ENCODE peak calls at places on chromosomes 11 and 22, in six cellular contexts. K is psoas muscle, N is brain microvascular endothelial cell, Y is dorsolateral prefrontal cortex, F is coronary artery, R is uterus. Z is an unnamed sample.

GRCh38 chr22:29816128-29816527 is 21.9 kb downstream of the ASCC2 start:
- DNase-seq in K (peak), N (no peak), Y (no peak), F (no peak), R (no peak), Z (no peak)

GRCh38 chr22:48241658-48242057 is 1479.2 kb downstream of the TBC1D22A start:
- DNase-seq in K (no peak), N (no peak), Y (peak), F (no peak), R (no peak), Z (peak)

GRCh38 chr11:62544521-62545436 is 1.8 kb downstream of the AHNAK start:
- DNase-seq in K (peak), N (no peak), Y (no peak), F (no peak), R (no peak), Z (no peak)

GRCh38 chr11:84719935-84720577 is 907.1 kb downstream of the DLG2 start:
- DNase-seq in K (no peak), N (no peak), Y (no peak), F (no peak), R (no peak), Z (peak)

GRCh38 chr11:8342821-8343681 is 79.4 kb upstream of the LMO1 start:
- DNase-seq in K (no peak), N (no peak), Y (no peak), F (no peak), R (no peak), Z (no peak)

GRCh38 chr11:134032501-134033091 is 36.3 kb upstream of the JAM3 start:
- DNase-seq in K (no peak), N (no peak), Y (peak), F (no peak), R (peak), Z (no peak)

GRCh38 chr11:116376547-116376946 is 396.2 kb downstream of the BUD13 start:
- DNase-seq in K (no peak), N (no peak), Y (no peak), F (no peak), R (no peak), Z (no peak)

GRCh38 chr22:44193537-44193896 is 12.8 kb downstream of the PARVG start:
- DNase-seq in K (no peak), N (no peak), Y (no peak), F (no peak), R (no peak), Z (no peak)

GRCh38 chr22:20606041-20606783 is 98.8 kb downstream of the MED15 start:
- DNase-seq in K (no peak), N (peak), Y (no peak), F (no peak), R (no peak), Z (peak)

GRCh38 chr11:120810251-120810650 is 213.7 kb upstream of the TBCEL start:
- DNase-seq in K (no peak), N (peak), Y (no peak), F (no peak), R (no peak), Z (no peak)

GRCh38 chr11:116232364-116232801 is 540.4 kb downstream of the BUD13 start:
- DNase-seq in K (no peak), N (no peak), Y (no peak), F (no peak), R (peak), Z (peak)

GRCh38 chr11:134565343-134565891 is 153.4 kb upstream of the B3GAT1 start:
- DNase-seq in K (no peak), N (no peak), Y (no peak), F (no peak), R (no peak), Z (no peak)

GRCh38 chr11:116931206-116931953 is 94.0 kb upstream of the APOA1 start:
- DNase-seq in K (no peak), N (no peak), Y (no peak), F (no peak), R (peak), Z (no peak)

GRCh38 chr11:113176561-113176960 is 137.8 kb upstream of the TTC12 start:
- DNase-seq in K (no peak), N (no peak), Y (no peak), F (no peak), R (no peak), Z (no peak)

GRCh38 chr11:80320765-80321164 is 879.9 kb upstream of the TENM4 start:
- DNase-seq in K (no peak), N (no peak), Y (no peak), F (no peak), R (no peak), Z (no peak)
- H3K4me3 ChIP-seq in K (no peak), N (no peak), Y (no peak), F (no peak), R (no peak), Z (no peak)

DNA sequence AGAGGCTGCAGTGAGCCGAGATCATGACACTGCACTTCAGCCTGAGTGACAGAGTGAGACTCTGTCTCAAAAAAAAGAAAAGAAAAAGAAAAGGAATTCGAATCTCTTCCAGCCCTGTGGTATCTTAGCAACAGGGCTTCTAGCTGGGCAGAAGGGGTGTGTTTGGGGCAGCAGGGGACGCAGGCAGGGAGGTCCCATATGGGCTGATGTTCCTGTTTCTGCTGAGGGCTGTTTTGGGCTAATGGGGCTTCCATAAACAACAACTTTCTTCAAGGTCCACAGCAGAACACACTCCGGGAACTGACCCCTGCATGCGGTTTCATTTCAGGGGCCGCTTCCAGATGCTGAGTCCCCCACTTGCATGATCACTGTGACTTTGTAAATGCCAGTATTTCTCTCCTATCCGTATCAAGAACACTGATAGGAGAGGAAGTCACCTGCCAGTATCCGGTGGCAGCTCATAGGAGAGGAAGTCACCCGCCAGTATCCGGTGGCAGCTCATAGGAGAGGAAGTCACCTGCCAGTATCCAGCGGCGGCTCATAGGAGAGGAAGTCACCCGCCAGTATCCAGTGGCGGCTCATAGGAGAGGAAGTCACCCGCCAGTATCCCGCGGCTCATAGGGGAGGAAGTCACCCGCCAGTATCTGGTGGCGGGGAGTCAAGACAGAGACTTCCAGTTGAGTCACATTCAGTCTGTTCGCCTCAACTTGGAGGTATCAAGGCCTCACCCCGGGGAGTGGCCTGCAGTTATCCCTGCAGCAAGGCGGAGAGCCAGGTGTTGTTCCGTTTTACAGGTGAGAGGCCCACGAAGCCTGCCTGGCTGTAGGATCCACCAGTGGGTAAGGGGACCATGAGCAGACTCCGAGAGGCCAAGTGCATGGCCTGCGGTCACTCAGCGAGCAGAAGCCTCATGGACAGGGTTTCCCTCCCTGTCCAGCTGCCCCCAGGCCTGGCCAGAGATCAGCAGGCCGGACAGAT is 8.3 kb upstream of the FGF19 start:
- DNase-seq in K (no peak), N (no peak), Y (no peak), F (no peak), R (no peak), Z (peak)
- H3K27ac ChIP-seq in K (no peak), N (no peak), Y (no peak), F (no peak), R (no peak), Z (no peak)

DNA sequence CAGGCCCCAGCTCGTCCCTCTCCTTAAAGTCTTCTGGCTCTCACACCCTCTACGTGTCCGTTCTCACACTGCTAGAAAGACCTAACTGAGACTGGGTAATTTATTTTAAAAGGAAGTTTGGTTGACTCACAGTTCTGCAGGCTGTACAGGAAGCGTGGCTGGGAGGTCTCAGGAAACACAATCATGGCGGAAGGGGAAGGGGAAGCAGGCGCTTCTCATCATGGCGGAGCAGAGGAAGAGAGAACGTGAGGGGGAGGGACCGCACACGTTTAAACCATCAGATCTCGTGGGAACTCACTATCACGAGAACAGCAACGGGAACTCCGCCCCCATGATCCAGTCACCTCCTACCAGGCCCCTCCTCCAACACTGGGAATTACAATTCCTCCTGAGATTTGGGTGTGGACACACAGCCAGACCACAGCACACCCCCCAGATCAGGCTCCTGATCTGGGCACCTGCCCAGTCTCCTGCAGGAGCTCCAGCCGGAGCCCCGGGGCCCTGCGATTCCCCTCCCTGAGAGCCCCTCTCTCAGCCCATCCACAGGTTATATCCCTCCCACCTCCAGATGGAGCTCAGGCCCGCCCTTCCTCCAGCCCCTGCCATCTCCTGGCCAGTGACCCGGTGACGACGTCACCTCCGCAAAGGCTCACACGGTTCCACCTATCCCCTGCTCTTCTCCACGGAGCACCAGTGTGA is 170.2 kb downstream of the BRD1 start:
- DNase-seq in K (peak), N (no peak), Y (no peak), F (no peak), R (peak), Z (peak)
- H3K4me3 ChIP-seq in K (peak), N (no peak), Y (no peak), F (peak), R (peak), Z (peak)

DNA sequence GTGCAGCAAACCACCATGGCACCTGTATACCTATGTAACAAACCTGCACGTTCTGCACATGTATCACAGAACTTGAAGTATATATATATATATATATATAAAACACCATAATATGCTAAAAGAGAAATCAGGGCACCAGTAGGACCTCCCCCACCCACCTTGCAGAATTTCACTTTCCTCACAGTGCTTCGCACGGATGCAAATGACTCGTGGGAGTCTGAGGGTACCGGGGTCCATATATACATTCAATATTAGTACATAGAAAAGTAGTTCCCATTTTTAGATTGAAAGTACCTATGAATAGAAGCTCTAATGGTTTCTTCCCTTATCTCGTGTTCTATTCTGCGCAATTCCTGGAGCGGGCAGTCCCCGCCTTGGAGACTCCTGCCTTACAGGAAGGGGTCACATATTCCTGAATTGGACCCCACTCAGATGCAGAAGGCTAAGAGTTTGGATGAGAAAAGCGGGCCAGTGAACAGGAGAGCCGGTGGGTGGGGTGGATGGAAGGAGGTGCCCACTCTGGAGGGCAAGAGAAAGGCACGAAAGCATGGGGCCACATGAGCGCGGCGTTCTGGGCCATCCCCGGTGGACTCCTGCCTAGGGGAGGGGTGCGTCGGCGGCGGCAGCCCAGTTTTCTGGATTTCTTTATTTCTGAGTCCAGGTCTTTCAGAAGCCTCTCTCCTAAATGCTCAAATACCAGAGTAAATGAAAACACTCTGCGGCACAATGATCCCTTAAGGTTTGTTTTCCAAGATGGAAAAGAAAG is 136.3 kb downstream of the ETS1 start:
- DNase-seq in K (no peak), N (no peak), Y (no peak), F (no peak), R (no peak), Z (no peak)
- H3K27ac ChIP-seq in K (peak), N (peak), Y (peak), F (peak), R (peak), Z (peak)

DNA sequence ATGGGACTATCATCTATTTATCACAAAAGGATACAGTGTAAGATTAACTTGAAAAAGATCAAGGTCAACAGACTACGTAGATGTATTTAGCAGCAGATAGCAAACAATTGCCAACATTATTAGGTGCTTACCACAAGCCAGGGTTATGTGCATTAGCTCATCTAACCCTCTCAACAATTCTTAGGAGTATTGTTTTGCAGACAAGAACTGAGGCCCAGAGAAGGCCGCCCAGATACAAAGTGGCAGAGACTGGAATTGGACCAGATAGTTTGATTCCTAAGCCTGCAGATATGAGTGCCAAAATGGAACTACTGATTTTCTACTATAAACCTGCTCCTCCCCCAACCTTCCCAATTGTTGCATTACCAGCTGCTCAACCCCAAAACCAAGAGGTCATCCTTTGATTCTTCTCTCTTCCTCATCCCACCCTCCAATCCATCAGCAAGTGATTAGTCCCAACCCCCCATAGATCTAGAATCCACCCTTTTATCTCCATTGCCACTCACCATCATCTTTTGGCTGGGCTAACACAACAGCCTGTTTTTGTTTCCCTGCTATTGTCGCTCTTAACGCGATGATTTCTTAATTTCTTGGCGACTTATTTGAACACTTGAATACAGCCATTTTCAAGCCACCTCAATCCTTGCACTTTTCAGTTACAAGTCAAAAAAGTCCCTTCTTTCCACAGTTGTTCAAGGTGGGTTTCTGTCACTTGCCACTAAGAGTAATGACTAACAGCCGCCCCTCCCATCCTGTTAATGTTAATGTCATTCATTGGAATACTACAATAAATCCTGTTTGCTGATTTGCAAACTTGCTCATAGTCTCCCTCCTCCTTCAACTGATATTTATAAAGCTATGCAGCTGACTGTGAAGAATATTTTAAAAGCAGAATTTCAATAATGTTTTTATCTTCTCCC is 2.7 kb downstream of the TMEM123 start:
- DNase-seq in K (no peak), N (no peak), Y (no peak), F (no peak), R (no peak), Z (no peak)
- H3K4me3 ChIP-seq in K (no peak), N (no peak), Y (no peak), F (no peak), R (peak), Z (peak)